ENCODE peak calls at places on chromosomes 16 and 17, in seven cellular contexts. F is right lobe of liver, J is fibroblast of lung, M is lung, G is Panc1, Q is left ventricle myocardium inferior, U is WERI-Rb-1. C is an unnamed sample. For H3K36me3, the result is how much of the 10 kb centered on the place peaks cover.

GRCh38 chr17:82098939-82099765 is 1.1 kb upstream of the FASN start:
- DNase-seq in F (no peak), J (no peak), M (no peak), G (no peak), Q (no peak), U (peak), C (peak)

GRCh38 chr16:10856042-10856441 is 21.0 kb upstream of the CIITA start:
- DNase-seq in F (no peak), J (no peak), M (no peak), G (no peak), Q (no peak), U (no peak), C (no peak)

GRCh38 chr17:18254888-18255649 is 3.5 kb downstream of the FLII start:
- DNase-seq in F (no peak), J (no peak), M (no peak), G (no peak), Q (no peak), U (no peak), C (no peak)

GRCh38 chr17:19263621-19264010 is 26.4 kb downstream of the EPN2 start:
- DNase-seq in F (no peak), J (peak), M (no peak), G (no peak), Q (no peak), U (no peak), C (peak)

GRCh38 chr16:57145046-57145963 is 40.5 kb downstream of the PSME3IP1 start:
- DNase-seq in F (no peak), J (no peak), M (no peak), G (no peak), Q (no peak), U (no peak), C (peak)

GRCh38 chr16:16992986-16993783 is 477.6 kb downstream of the XYLT1 start:
- DNase-seq in F (no peak), J (no peak), M (no peak), G (no peak), Q (no peak), U (no peak), C (no peak)

GRCh38 chr17:80192268-80192667 is 22.4 kb downstream of the CARD14 start:
- DNase-seq in F (no peak), J (no peak), M (no peak), G (no peak), Q (no peak), U (no peak), C (peak)

GRCh38 chr17:82914375-82914774 is 74.6 kb upstream of the ZNF750 start:
- DNase-seq in F (no peak), J (no peak), M (no peak), G (no peak), Q (peak), U (no peak), C (no peak)

GRCh38 chr17:12603566-12603965 is 62.1 kb upstream of the MYOCD start:
- DNase-seq in F (no peak), J (no peak), M (no peak), G (no peak), Q (no peak), U (no peak), C (no peak)

GRCh38 chr17:37476431-37477130 is 13.1 kb upstream of the DUSP14 start:
- DNase-seq in F (no peak), J (peak), M (no peak), G (no peak), Q (peak), U (peak), C (no peak)

GRCh38 chr16:68668266-68668665 is 23.2 kb downstream of the CDH3 start:
- DNase-seq in F (no peak), J (no peak), M (no peak), G (no peak), Q (no peak), U (no peak), C (no peak)

GRCh38 chr16:66717112-66717675 is 20.7 kb upstream of the CMTM4 start:
- DNase-seq in F (peak), J (peak), M (no peak), G (no peak), Q (peak), U (peak), C (no peak)

GRCh38 chr17:82901356-82901755 is 61.5 kb upstream of the ZNF750 start:
- DNase-seq in F (no peak), J (no peak), M (no peak), G (no peak), Q (no peak), U (no peak), C (no peak)

GRCh38 chr17:48738424-48738802 is 9.9 kb upstream of the HOXB13 start:
- DNase-seq in F (no peak), J (no peak), M (no peak), G (no peak), Q (no peak), U (no peak), C (no peak)

GRCh38 chr16:70697601-70698170 is 11.8 kb upstream of the MTSS2 start:
- DNase-seq in F (no peak), J (peak), M (no peak), G (no peak), Q (no peak), U (peak), C (no peak)

GRCh38 chr16:13866073-13866472 is 53.9 kb upstream of the ERCC4 start:
- DNase-seq in F (peak), J (peak), M (peak), G (peak), Q (peak), U (peak), C (no peak)

GRCh38 chr17:4898927-4899326 is 409 bp upstream of the C17orf107 start:
- DNase-seq in F (peak), J (no peak), M (no peak), G (no peak), Q (no peak), U (no peak), C (no peak)
- H3K4me3 ChIP-seq in F (peak), J (peak), M (no peak), G (peak), Q (peak), U (no peak), C (peak)

DNA sequence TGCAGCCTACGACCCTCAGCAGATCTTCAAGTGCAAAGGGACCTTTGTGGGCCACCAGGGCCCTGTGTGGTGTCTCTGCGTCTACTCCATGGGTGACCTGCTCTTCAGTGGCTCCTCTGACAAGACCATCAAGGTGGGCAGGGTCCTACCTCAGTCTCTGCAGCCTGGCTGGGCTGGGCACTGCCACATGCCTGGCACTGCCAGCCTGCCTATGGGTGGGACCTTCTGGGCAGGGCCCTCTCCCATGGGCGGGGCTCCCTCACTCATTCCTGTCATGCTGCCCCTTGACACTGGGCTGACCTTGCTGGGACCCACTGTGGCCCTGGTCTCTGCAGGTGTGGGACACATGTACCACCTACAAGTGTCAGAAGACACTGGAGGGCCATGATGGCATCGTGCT is 18.3 kb downstream of the TRAF7 start:
- DNase-seq in F (no peak), J (no peak), M (no peak), G (no peak), Q (no peak), U (no peak), C (no peak)
- H3K36me3 ChIP-seq in F (half or more), J (under half), M (under half), G (under half), Q (half or more), U (half or more), C (half or more)

GRCh38 chr17:385195-385835 is 32.7 kb upstream of the RPH3AL start:
- DNase-seq in F (peak), J (peak), M (peak), G (no peak), Q (peak), U (peak), C (peak)
- H3K4me3 ChIP-seq in F (peak), J (peak), M (peak), G (peak), Q (peak), U (peak), C (peak)

GRCh38 chr17:50546701-50547034 is 306 bp upstream of the SPATA20 start:
- DNase-seq in F (no peak), J (no peak), M (no peak), G (no peak), Q (no peak), U (no peak), C (no peak)

GRCh38 chr17:50549256-50549941 is 2.4 kb downstream of the SPATA20 start:
- DNase-seq in F (peak), J (no peak), M (no peak), G (no peak), Q (no peak), U (no peak), C (no peak)

GRCh38 chr17:50548831-50549230 is 1.9 kb downstream of the SPATA20 start:
- DNase-seq in F (no peak), J (no peak), M (no peak), G (no peak), Q (no peak), U (no peak), C (no peak)

GRCh38 chr17:50547035-50547735 is at the start of gene SPATA20:
- DNase-seq in F (peak), J (peak), M (peak), G (peak), Q (peak), U (peak), C (peak)

DNA sequence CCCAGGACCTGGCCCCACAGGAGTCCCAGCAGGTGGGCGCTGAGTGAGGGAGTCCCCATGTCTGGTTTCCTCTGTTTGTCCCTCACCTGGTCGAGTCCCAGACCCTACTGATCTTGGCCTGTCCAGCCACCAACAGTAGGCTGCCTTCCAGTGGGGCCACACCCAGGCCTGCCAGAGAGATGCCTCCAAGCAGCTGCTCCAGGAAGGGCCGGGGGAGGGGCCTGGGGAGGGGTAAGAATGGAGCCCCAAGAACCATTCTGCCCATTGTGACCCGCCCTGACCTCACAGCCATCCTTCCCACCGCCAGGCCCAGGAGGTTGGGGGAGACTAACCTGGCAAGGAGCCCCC is 736 bp downstream of the SPATA20 start:
- DNase-seq in F (no peak), J (no peak), M (no peak), G (no peak), Q (no peak), U (no peak), C (no peak)
- H3K36me3 ChIP-seq in F (under half), J (under half), M (under half), G (under half), Q (under half), U (under half), C (under half)

GRCh38 chr17:38600416-38600815 is 5.3 kb downstream of the SRCIN1 start:
- DNase-seq in F (no peak), J (no peak), M (no peak), G (no peak), Q (no peak), U (no peak), C (no peak)
- H3K4me3 ChIP-seq in F (no peak), J (no peak), M (no peak), G (no peak), Q (no peak), U (no peak), C (no peak)

DNA sequence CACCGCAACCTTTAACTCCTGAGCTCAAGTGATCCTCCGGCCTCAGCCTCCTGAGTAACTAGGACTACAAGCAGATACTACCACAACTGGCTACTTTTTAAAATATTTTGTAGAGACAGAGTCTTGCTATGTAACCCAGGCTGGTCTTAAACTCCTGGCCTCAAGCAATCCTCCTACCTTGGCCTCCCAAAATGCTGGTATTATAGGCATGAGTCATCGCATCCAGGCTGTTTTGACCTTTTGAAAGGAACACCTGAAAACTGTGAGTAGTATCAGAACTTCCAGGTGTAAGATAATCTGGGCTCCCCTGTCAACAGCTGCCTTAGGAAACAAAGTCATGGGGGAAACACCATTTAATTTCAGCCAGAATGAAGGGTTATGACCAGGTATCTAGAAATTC is 77.5 kb downstream of the CYTH1 start:
- DNase-seq in F (no peak), J (no peak), M (no peak), G (no peak), Q (no peak), U (no peak), C (no peak)
- H3K36me3 ChIP-seq in F (half or more), J (under half), M (under half), G (under half), Q (under half), U (half or more), C (half or more)

DNA sequence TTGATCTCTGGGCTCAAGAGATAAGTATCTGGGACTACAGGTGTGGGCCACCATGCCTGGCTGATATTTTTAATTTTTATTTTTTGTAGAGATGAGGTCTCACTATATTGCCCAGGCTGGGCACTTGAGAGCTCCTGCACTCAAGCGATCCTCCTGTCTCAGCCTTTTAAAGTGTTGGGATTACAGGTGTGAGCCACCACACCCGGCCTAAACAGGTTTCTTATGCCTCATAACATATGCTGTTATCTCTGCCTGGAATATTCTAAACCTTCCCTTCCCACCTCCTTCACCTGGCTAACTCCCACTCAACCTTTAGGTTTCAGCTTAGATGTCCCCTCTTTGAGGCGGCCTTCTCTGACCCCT is 8.7 kb upstream of the CNP start:
- DNase-seq in F (no peak), J (no peak), M (no peak), G (no peak), Q (no peak), U (no peak), C (no peak)
- H3K4me3 ChIP-seq in F (no peak), J (no peak), M (no peak), G (no peak), Q (no peak), U (no peak), C (no peak)

DNA sequence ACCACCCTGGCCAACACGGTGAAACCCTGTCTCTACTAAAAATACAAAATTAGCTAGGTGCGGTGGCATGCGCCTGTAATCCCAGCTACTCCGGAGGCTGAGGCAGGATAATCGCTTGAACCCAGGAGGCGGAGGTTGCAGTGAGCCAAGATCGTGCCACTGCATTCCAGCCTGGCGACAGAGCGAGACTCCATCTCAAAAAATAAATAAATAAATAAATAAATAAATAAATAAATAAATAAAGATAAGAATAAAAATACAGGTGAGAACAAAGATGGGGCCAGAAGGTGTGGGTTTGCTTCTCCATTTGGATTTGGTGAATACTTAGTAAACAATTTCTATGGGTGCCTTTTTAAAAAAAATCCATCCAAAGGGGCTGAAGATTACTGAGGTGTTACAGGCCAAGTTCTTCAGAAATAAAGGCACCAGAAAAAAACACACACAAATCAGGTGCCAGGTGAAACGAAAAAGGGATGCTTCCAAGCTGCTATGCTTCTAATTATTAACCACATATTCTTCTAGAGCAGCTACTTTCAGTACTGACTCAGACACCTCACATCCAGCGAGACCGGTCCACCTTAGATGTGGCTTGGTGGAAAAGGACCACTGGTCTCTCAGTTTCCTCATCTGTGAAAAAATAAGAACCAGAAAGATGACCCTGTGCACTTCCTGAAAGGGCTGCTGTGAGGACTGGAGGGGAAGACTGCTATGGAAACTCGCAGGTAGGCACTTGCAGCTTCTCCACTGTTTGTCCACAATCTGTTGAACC is 9.2 kb downstream of the GLYR1 start:
- DNase-seq in F (no peak), J (no peak), M (no peak), G (no peak), Q (no peak), U (no peak), C (no peak)
- H3K36me3 ChIP-seq in F (half or more), J (under half), M (under half), G (under half), Q (half or more), U (half or more), C (half or more)

C was measured in spleen.